ENCODE peak calls at places on chromosomes 16 and 17, in eight cellular contexts. One of them, this sample, is unnamed. For H3K9me3, the result is how much of the 10 kb centered on the place peaks cover.

GRCh38 chr17:30426292-30426691 is 47.6 kb downstream of the CPD start:
- DNase-seq in heart left ventricle: no peak
- DNase-seq in heart right ventricle: no peak
- DNase-seq in MG63: no peak
- DNase-seq in pancreas: no peak
- DNase-seq in H9: no peak
- DNase-seq in trophoblast cell: no peak
- DNase-seq in left ventricle myocardium inferior: no peak
- DNase-seq in this sample: no peak

GRCh38 chr17:56914641-56915263 is 903 bp upstream of the TRIM25 start:
- DNase-seq in heart left ventricle: no peak
- DNase-seq in heart right ventricle: no peak
- DNase-seq in MG63: no peak
- DNase-seq in pancreas: no peak
- DNase-seq in H9: no peak
- DNase-seq in trophoblast cell: peak
- DNase-seq in left ventricle myocardium inferior: no peak
- DNase-seq in this sample: no peak

GRCh38 chr17:72255481-72255880 is 134.7 kb downstream of the SOX9 start:
- DNase-seq in heart left ventricle: no peak
- DNase-seq in heart right ventricle: no peak
- DNase-seq in MG63: no peak
- DNase-seq in pancreas: no peak
- DNase-seq in H9: no peak
- DNase-seq in trophoblast cell: no peak
- DNase-seq in left ventricle myocardium inferior: no peak
- DNase-seq in this sample: no peak

GRCh38 chr16:85656351-85657266 is 32.1 kb downstream of the GINS2 start:
- DNase-seq in heart left ventricle: no peak
- DNase-seq in heart right ventricle: no peak
- DNase-seq in MG63: peak
- DNase-seq in pancreas: peak
- DNase-seq in H9: no peak
- DNase-seq in trophoblast cell: no peak
- DNase-seq in left ventricle myocardium inferior: no peak
- DNase-seq in this sample: no peak

GRCh38 chr16:86520317-86521210 is 10.2 kb downstream of the FOXF1 start:
- DNase-seq in heart left ventricle: no peak
- DNase-seq in heart right ventricle: no peak
- DNase-seq in MG63: no peak
- DNase-seq in pancreas: no peak
- DNase-seq in H9: no peak
- DNase-seq in trophoblast cell: no peak
- DNase-seq in left ventricle myocardium inferior: peak
- DNase-seq in this sample: no peak

GRCh38 chr17:75416006-75416405 is 10.5 kb upstream of the GRB2 start:
- DNase-seq in heart left ventricle: no peak
- DNase-seq in heart right ventricle: no peak
- DNase-seq in MG63: no peak
- DNase-seq in pancreas: no peak
- DNase-seq in H9: no peak
- DNase-seq in trophoblast cell: no peak
- DNase-seq in left ventricle myocardium inferior: no peak
- DNase-seq in this sample: no peak

GRCh38 chr16:18932243-18932997 is 6.2 kb upstream of the SMG1 start:
- DNase-seq in heart left ventricle: no peak
- DNase-seq in heart right ventricle: no peak
- DNase-seq in MG63: peak
- DNase-seq in pancreas: no peak
- DNase-seq in H9: no peak
- DNase-seq in trophoblast cell: no peak
- DNase-seq in left ventricle myocardium inferior: no peak
- DNase-seq in this sample: no peak

GRCh38 chr16:9092282-9092962 is 978 bp downstream of the HAPSTR1 start:
- DNase-seq in heart left ventricle: peak
- DNase-seq in heart right ventricle: peak
- DNase-seq in MG63: peak
- DNase-seq in pancreas: peak
- DNase-seq in H9: no peak
- DNase-seq in trophoblast cell: peak
- DNase-seq in left ventricle myocardium inferior: peak
- DNase-seq in this sample: no peak

GRCh38 chr16:69626256-69626655 is 60.5 kb downstream of the NFAT5 start:
- DNase-seq in heart left ventricle: no peak
- DNase-seq in heart right ventricle: no peak
- DNase-seq in MG63: peak
- DNase-seq in pancreas: no peak
- DNase-seq in H9: no peak
- DNase-seq in trophoblast cell: peak
- DNase-seq in left ventricle myocardium inferior: no peak
- DNase-seq in this sample: no peak

GRCh38 chr16:81403601-81404391 is 40.8 kb upstream of the CMIP start:
- DNase-seq in heart left ventricle: peak
- DNase-seq in heart right ventricle: peak
- DNase-seq in MG63: peak
- DNase-seq in pancreas: peak
- DNase-seq in H9: peak
- DNase-seq in trophoblast cell: peak
- DNase-seq in left ventricle myocardium inferior: peak
- DNase-seq in this sample: no peak

GRCh38 chr16:22673463-22673862 is 140.5 kb upstream of the HS3ST2 start:
- DNase-seq in heart left ventricle: no peak
- DNase-seq in heart right ventricle: no peak
- DNase-seq in MG63: no peak
- DNase-seq in pancreas: no peak
- DNase-seq in H9: peak
- DNase-seq in trophoblast cell: no peak
- DNase-seq in left ventricle myocardium inferior: no peak
- DNase-seq in this sample: peak

GRCh38 chr16:49468611-49469322 is 95.2 kb downstream of the C16orf78 start:
- DNase-seq in heart left ventricle: no peak
- DNase-seq in heart right ventricle: no peak
- DNase-seq in MG63: no peak
- DNase-seq in pancreas: no peak
- DNase-seq in H9: peak
- DNase-seq in trophoblast cell: no peak
- DNase-seq in left ventricle myocardium inferior: no peak
- DNase-seq in this sample: peak

GRCh38 chr17:49787932-49788442 is 494 bp upstream of the KAT7 start:
- DNase-seq in heart left ventricle: peak
- DNase-seq in heart right ventricle: no peak
- DNase-seq in MG63: no peak
- DNase-seq in pancreas: no peak
- DNase-seq in H9: peak
- DNase-seq in trophoblast cell: no peak
- DNase-seq in left ventricle myocardium inferior: no peak
- DNase-seq in this sample: no peak

GRCh38 chr17:27318633-27319032 is 24.7 kb downstream of the WSB1 start:
- DNase-seq in heart left ventricle: no peak
- DNase-seq in heart right ventricle: no peak
- DNase-seq in MG63: no peak
- DNase-seq in pancreas: no peak
- DNase-seq in H9: peak
- DNase-seq in trophoblast cell: no peak
- DNase-seq in left ventricle myocardium inferior: no peak
- DNase-seq in this sample: no peak

GRCh38 chr16:85514601-85515318 is 98.4 kb upstream of the GSE1 start:
- DNase-seq in heart left ventricle: peak
- DNase-seq in heart right ventricle: peak
- DNase-seq in MG63: peak
- DNase-seq in pancreas: peak
- DNase-seq in H9: no peak
- DNase-seq in trophoblast cell: peak
- DNase-seq in left ventricle myocardium inferior: peak
- DNase-seq in this sample: no peak

GRCh38 chr16:89697161-89697615 is 4.3 kb downstream of the SPATA2L start:
- DNase-seq in heart left ventricle: no peak
- DNase-seq in heart right ventricle: no peak
- DNase-seq in MG63: no peak
- DNase-seq in pancreas: peak
- DNase-seq in H9: no peak
- DNase-seq in trophoblast cell: no peak
- DNase-seq in left ventricle myocardium inferior: no peak
- DNase-seq in this sample: no peak

GRCh38 chr16:67534420-67534819 is 5.8 kb downstream of the RIPOR1 start:
- DNase-seq in heart left ventricle: no peak
- DNase-seq in heart right ventricle: no peak
- DNase-seq in MG63: no peak
- DNase-seq in pancreas: no peak
- DNase-seq in H9: no peak
- DNase-seq in trophoblast cell: peak
- DNase-seq in left ventricle myocardium inferior: no peak
- DNase-seq in this sample: no peak

GRCh38 chr17:17417718-17418151 is 59.1 kb upstream of the MED9 start:
- DNase-seq in heart left ventricle: no peak
- DNase-seq in heart right ventricle: no peak
- DNase-seq in MG63: no peak
- DNase-seq in pancreas: no peak
- DNase-seq in H9: no peak
- DNase-seq in trophoblast cell: no peak
- DNase-seq in left ventricle myocardium inferior: no peak
- DNase-seq in this sample: no peak

GRCh38 chr16:27826081-27826892 is 237.2 kb downstream of the GSG1L start:
- DNase-seq in heart left ventricle: no peak
- DNase-seq in heart right ventricle: no peak
- DNase-seq in MG63: no peak
- DNase-seq in pancreas: no peak
- DNase-seq in H9: no peak
- DNase-seq in trophoblast cell: no peak
- DNase-seq in left ventricle myocardium inferior: no peak
- DNase-seq in this sample: no peak

GRCh38 chr16:62907562-62907961 is 871.3 kb upstream of the CDH8 start:
- DNase-seq in heart left ventricle: no peak
- DNase-seq in heart right ventricle: no peak
- DNase-seq in MG63: no peak
- DNase-seq in pancreas: no peak
- DNase-seq in H9: no peak
- DNase-seq in trophoblast cell: no peak
- DNase-seq in left ventricle myocardium inferior: no peak
- DNase-seq in this sample: no peak

GRCh38 chr17:3846739-3847670 is 959 bp upstream of the NCBP3 start:
- DNase-seq in heart left ventricle: no peak
- DNase-seq in heart right ventricle: no peak
- DNase-seq in MG63: no peak
- DNase-seq in pancreas: no peak
- DNase-seq in H9: no peak
- DNase-seq in trophoblast cell: no peak
- DNase-seq in left ventricle myocardium inferior: no peak
- DNase-seq in this sample: no peak

GRCh38 chr17:72426948-72427760 is 306.3 kb downstream of the SOX9 start:
- DNase-seq in heart left ventricle: no peak
- DNase-seq in heart right ventricle: no peak
- DNase-seq in MG63: no peak
- DNase-seq in pancreas: no peak
- DNase-seq in H9: no peak
- DNase-seq in trophoblast cell: no peak
- DNase-seq in left ventricle myocardium inferior: no peak
- DNase-seq in this sample: no peak

DNA sequence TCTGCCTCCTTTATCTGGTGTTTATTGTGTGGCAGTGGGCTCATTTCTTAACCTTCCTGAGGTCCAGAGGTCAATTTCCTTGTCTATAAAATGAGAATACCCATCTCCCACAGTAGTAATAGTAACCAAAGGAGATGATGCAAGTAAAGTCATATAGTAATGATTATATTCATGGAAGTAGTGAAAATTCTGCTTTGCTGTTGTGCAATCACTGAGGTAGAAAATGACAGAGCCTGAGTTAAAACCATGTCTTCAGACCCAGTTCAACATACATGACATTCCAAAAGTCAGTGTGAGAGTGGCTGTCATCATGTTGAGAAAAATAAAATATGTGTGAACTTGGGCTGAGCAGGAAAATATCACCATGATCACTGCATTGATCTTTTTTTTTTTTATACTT is 864 bp upstream of the UMOD start:
- DNase-seq in heart left ventricle: no peak
- DNase-seq in heart right ventricle: no peak
- DNase-seq in MG63: no peak
- DNase-seq in pancreas: no peak
- DNase-seq in H9: no peak
- DNase-seq in trophoblast cell: no peak
- DNase-seq in left ventricle myocardium inferior: no peak
- DNase-seq in this sample: no peak
- H3K9me3 ChIP-seq in heart left ventricle: under half
- H3K9me3 ChIP-seq in heart right ventricle: under half
- H3K9me3 ChIP-seq in MG63: under half
- H3K9me3 ChIP-seq in pancreas: under half
- H3K9me3 ChIP-seq in H9: under half
- H3K9me3 ChIP-seq in trophoblast cell: under half
- H3K9me3 ChIP-seq in left ventricle myocardium inferior: under half
- H3K9me3 ChIP-seq in this sample: under half

DNA sequence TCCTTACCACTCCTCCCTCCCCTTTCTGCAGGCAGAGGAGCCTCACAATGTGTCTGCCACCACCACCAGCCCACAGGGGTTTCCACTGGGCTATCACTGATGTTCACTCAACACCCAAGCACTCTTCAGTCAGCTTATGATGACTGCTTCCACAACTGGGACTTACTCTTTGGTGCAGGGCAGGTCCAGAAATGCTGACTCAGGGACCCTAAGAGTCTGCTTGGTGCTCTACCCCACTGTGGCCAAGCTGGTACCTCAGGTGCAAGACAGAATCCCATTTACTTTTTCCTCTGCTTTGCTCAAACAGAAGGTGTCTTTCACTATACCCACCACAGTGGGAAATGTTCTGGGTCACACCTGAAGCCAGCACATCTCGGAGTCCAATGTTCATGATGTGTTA is 40.1 kb downstream of the ZNF267 start:
- DNase-seq in heart left ventricle: no peak
- DNase-seq in heart right ventricle: no peak
- DNase-seq in MG63: no peak
- DNase-seq in pancreas: no peak
- DNase-seq in H9: no peak
- DNase-seq in trophoblast cell: no peak
- DNase-seq in left ventricle myocardium inferior: no peak
- DNase-seq in this sample: no peak
- H3K9me3 ChIP-seq in heart left ventricle: half or more
- H3K9me3 ChIP-seq in heart right ventricle: half or more
- H3K9me3 ChIP-seq in MG63: half or more
- H3K9me3 ChIP-seq in pancreas: under half
- H3K9me3 ChIP-seq in H9: half or more
- H3K9me3 ChIP-seq in trophoblast cell: under half
- H3K9me3 ChIP-seq in left ventricle myocardium inferior: half or more
- H3K9me3 ChIP-seq in this sample: half or more

GRCh38 chr16:35752012-35752772 is 2292.8 kb downstream of the TP53TG3F start:
- DNase-seq in heart left ventricle: no peak
- DNase-seq in heart right ventricle: no peak
- DNase-seq in MG63: no peak
- DNase-seq in pancreas: peak
- DNase-seq in H9: no peak
- DNase-seq in trophoblast cell: no peak
- DNase-seq in left ventricle myocardium inferior: no peak
- DNase-seq in this sample: peak
- H3K9me3 ChIP-seq in heart left ventricle: under half
- H3K9me3 ChIP-seq in heart right ventricle: under half
- H3K9me3 ChIP-seq in MG63: under half
- H3K9me3 ChIP-seq in pancreas: under half
- H3K9me3 ChIP-seq in H9: half or more
- H3K9me3 ChIP-seq in trophoblast cell: half or more
- H3K9me3 ChIP-seq in left ventricle myocardium inferior: under half
- H3K9me3 ChIP-seq in this sample: under half

GRCh38 chr16:11482946-11483748 is 103.6 kb downstream of the LITAF start:
- DNase-seq in heart left ventricle: no peak
- DNase-seq in heart right ventricle: no peak
- DNase-seq in MG63: no peak
- DNase-seq in pancreas: no peak
- DNase-seq in H9: no peak
- DNase-seq in trophoblast cell: no peak
- DNase-seq in left ventricle myocardium inferior: no peak
- DNase-seq in this sample: no peak
- H3K9me3 ChIP-seq in heart left ventricle: under half
- H3K9me3 ChIP-seq in heart right ventricle: under half
- H3K9me3 ChIP-seq in MG63: under half
- H3K9me3 ChIP-seq in pancreas: under half
- H3K9me3 ChIP-seq in H9: under half
- H3K9me3 ChIP-seq in trophoblast cell: under half
- H3K9me3 ChIP-seq in left ventricle myocardium inferior: under half
- H3K9me3 ChIP-seq in this sample: under half